ENCODE peak calls at places on chromosomes 1 and 21, in five cellular contexts. One of them, this sample, is unnamed. For H3K4me1, the result is how much of the 10 kb centered on the place peaks cover.

GRCh38 chr1:211476200-211476849 is 15.6 kb downstream of the RD3 start:
- DNase-seq in GM23248: peak
- DNase-seq in psoas muscle: peak
- DNase-seq in right lobe of liver: peak
- DNase-seq in body of pancreas: peak
- DNase-seq in this sample: peak

GRCh38 chr1:44862829-44863406 is 19.9 kb upstream of the PTCH2 start:
- DNase-seq in GM23248: peak
- DNase-seq in psoas muscle: no peak
- DNase-seq in right lobe of liver: no peak
- DNase-seq in body of pancreas: no peak
- DNase-seq in this sample: no peak

GRCh38 chr1:208535518-208535917 is 291.3 kb upstream of the PLXNA2 start:
- DNase-seq in GM23248: no peak
- DNase-seq in psoas muscle: no peak
- DNase-seq in right lobe of liver: no peak
- DNase-seq in body of pancreas: no peak
- DNase-seq in this sample: no peak

GRCh38 chr1:33126411-33127000 is 45.6 kb downstream of the AZIN2 start:
- DNase-seq in GM23248: peak
- DNase-seq in psoas muscle: no peak
- DNase-seq in right lobe of liver: no peak
- DNase-seq in body of pancreas: no peak
- DNase-seq in this sample: no peak

GRCh38 chr1:32695098-32695904 is 7.3 kb downstream of the SYNC start:
- DNase-seq in GM23248: peak
- DNase-seq in psoas muscle: peak
- DNase-seq in right lobe of liver: peak
- DNase-seq in body of pancreas: peak
- DNase-seq in this sample: peak

GRCh38 chr1:9847269-9847668 is 23.5 kb upstream of the CLSTN1 start:
- DNase-seq in GM23248: no peak
- DNase-seq in psoas muscle: no peak
- DNase-seq in right lobe of liver: no peak
- DNase-seq in body of pancreas: no peak
- DNase-seq in this sample: no peak

GRCh38 chr1:21869620-21870121 is 57.6 kb downstream of the LDLRAD2 start:
- DNase-seq in GM23248: peak
- DNase-seq in psoas muscle: peak
- DNase-seq in right lobe of liver: peak
- DNase-seq in body of pancreas: peak
- DNase-seq in this sample: no peak

GRCh38 chr1:46519209-46519608 is 29.6 kb downstream of the DMBX1 start:
- DNase-seq in GM23248: peak
- DNase-seq in psoas muscle: no peak
- DNase-seq in right lobe of liver: no peak
- DNase-seq in body of pancreas: no peak
- DNase-seq in this sample: no peak

GRCh38 chr21:26766826-26767325 is 78.3 kb downstream of the ADAMTS1 start:
- DNase-seq in GM23248: no peak
- DNase-seq in psoas muscle: no peak
- DNase-seq in right lobe of liver: no peak
- DNase-seq in body of pancreas: no peak
- DNase-seq in this sample: no peak

GRCh38 chr1:37498872-37499617 is 15.5 kb downstream of the MEAF6 start:
- DNase-seq in GM23248: peak
- DNase-seq in psoas muscle: no peak
- DNase-seq in right lobe of liver: no peak
- DNase-seq in body of pancreas: peak
- DNase-seq in this sample: no peak

GRCh38 chr1:175628548-175629317 is 114.7 kb downstream of the TNR start:
- DNase-seq in GM23248: no peak
- DNase-seq in psoas muscle: peak
- DNase-seq in right lobe of liver: peak
- DNase-seq in body of pancreas: peak
- DNase-seq in this sample: no peak

GRCh38 chr1:47522890-47523811 is 85.3 kb downstream of the FOXD2 start:
- DNase-seq in GM23248: no peak
- DNase-seq in psoas muscle: no peak
- DNase-seq in right lobe of liver: peak
- DNase-seq in body of pancreas: no peak
- DNase-seq in this sample: no peak

GRCh38 chr1:38250356-38250755 is 203.8 kb upstream of the POU3F1 start:
- DNase-seq in GM23248: no peak
- DNase-seq in psoas muscle: no peak
- DNase-seq in right lobe of liver: no peak
- DNase-seq in body of pancreas: no peak
- DNase-seq in this sample: no peak

GRCh38 chr1:95382385-95382784 is 148.4 kb downstream of the RWDD3 start:
- DNase-seq in GM23248: no peak
- DNase-seq in psoas muscle: no peak
- DNase-seq in right lobe of liver: no peak
- DNase-seq in body of pancreas: no peak
- DNase-seq in this sample: no peak

GRCh38 chr1:183954496-183954895 is 83.0 kb downstream of the COLGALT2 start:
- DNase-seq in GM23248: no peak
- DNase-seq in psoas muscle: no peak
- DNase-seq in right lobe of liver: no peak
- DNase-seq in body of pancreas: no peak
- DNase-seq in this sample: no peak

GRCh38 chr1:27141266-27142003 is 13.5 kb downstream of the SLC9A1 start:
- DNase-seq in GM23248: no peak
- DNase-seq in psoas muscle: peak
- DNase-seq in right lobe of liver: no peak
- DNase-seq in body of pancreas: peak
- DNase-seq in this sample: peak

GRCh38 chr1:214143015-214143775 is 137.8 kb upstream of the SMYD2 start:
- DNase-seq in GM23248: no peak
- DNase-seq in psoas muscle: no peak
- DNase-seq in right lobe of liver: no peak
- DNase-seq in body of pancreas: no peak
- DNase-seq in this sample: no peak

GRCh38 chr1:11581455-11581854 is 72.8 kb downstream of the FBXO2 start:
- DNase-seq in GM23248: no peak
- DNase-seq in psoas muscle: no peak
- DNase-seq in right lobe of liver: no peak
- DNase-seq in body of pancreas: no peak
- DNase-seq in this sample: no peak

GRCh38 chr1:86852289-86852688 is 61.6 kb downstream of the SELENOF start:
- DNase-seq in GM23248: no peak
- DNase-seq in psoas muscle: no peak
- DNase-seq in right lobe of liver: no peak
- DNase-seq in body of pancreas: no peak
- DNase-seq in this sample: no peak

GRCh38 chr21:36512971-36513370 is 33.0 kb upstream of the CLDN14 start:
- DNase-seq in GM23248: no peak
- DNase-seq in psoas muscle: no peak
- DNase-seq in right lobe of liver: no peak
- DNase-seq in body of pancreas: no peak
- DNase-seq in this sample: no peak

GRCh38 chr1:15753776-15754175 is 4.8 kb upstream of the FBLIM1 start:
- DNase-seq in GM23248: no peak
- DNase-seq in psoas muscle: no peak
- DNase-seq in right lobe of liver: no peak
- DNase-seq in body of pancreas: no peak
- DNase-seq in this sample: no peak

GRCh38 chr1:14102180-14102579 is 402.2 kb downstream of the PRDM2 start:
- DNase-seq in GM23248: no peak
- DNase-seq in psoas muscle: no peak
- DNase-seq in right lobe of liver: no peak
- DNase-seq in body of pancreas: no peak
- DNase-seq in this sample: no peak

GRCh38 chr21:36709868-36710728 is 11.2 kb downstream of the SIM2 start:
- DNase-seq in GM23248: no peak
- DNase-seq in psoas muscle: no peak
- DNase-seq in right lobe of liver: no peak
- DNase-seq in body of pancreas: peak
- DNase-seq in this sample: no peak

GRCh38 chr1:65538013-65538578 is 117.6 kb downstream of the LEPR start:
- DNase-seq in GM23248: no peak
- DNase-seq in psoas muscle: no peak
- DNase-seq in right lobe of liver: no peak
- DNase-seq in body of pancreas: no peak
- DNase-seq in this sample: no peak

GRCh38 chr1:28272215-28272852 is 13.0 kb downstream of the SESN2 start:
- DNase-seq in GM23248: no peak
- DNase-seq in psoas muscle: no peak
- DNase-seq in right lobe of liver: no peak
- DNase-seq in body of pancreas: no peak
- DNase-seq in this sample: no peak

GRCh38 chr1:12206238-12206637 is 23.6 kb upstream of the VPS13D start:
- DNase-seq in GM23248: no peak
- DNase-seq in psoas muscle: no peak
- DNase-seq in right lobe of liver: no peak
- DNase-seq in body of pancreas: no peak
- DNase-seq in this sample: no peak

GRCh38 chr1:233410906-233411305 is 83.4 kb downstream of the MAP3K21 start:
- DNase-seq in GM23248: no peak
- DNase-seq in psoas muscle: no peak
- DNase-seq in right lobe of liver: no peak
- DNase-seq in body of pancreas: no peak
- DNase-seq in this sample: no peak

GRCh38 chr1:230140221-230141001 is 73.4 kb downstream of the GALNT2 start:
- DNase-seq in GM23248: peak
- DNase-seq in psoas muscle: peak
- DNase-seq in right lobe of liver: peak
- DNase-seq in body of pancreas: peak
- DNase-seq in this sample: no peak

GRCh38 chr1:5847013-5847654 is 145.1 kb downstream of the NPHP4 start:
- DNase-seq in GM23248: peak
- DNase-seq in psoas muscle: no peak
- DNase-seq in right lobe of liver: no peak
- DNase-seq in body of pancreas: no peak
- DNase-seq in this sample: no peak

GRCh38 chr1:35222322-35223108 is 29.6 kb upstream of the SFPQ start:
- DNase-seq in GM23248: peak
- DNase-seq in psoas muscle: no peak
- DNase-seq in right lobe of liver: no peak
- DNase-seq in body of pancreas: no peak
- DNase-seq in this sample: no peak

GRCh38 chr21:41453761-41454160 is 27.7 kb downstream of the MX1 start:
- DNase-seq in GM23248: no peak
- DNase-seq in psoas muscle: no peak
- DNase-seq in right lobe of liver: no peak
- DNase-seq in body of pancreas: no peak
- DNase-seq in this sample: no peak

GRCh38 chr1:3346478-3346877 is 108.0 kb upstream of the ARHGEF16 start:
- DNase-seq in GM23248: no peak
- DNase-seq in psoas muscle: no peak
- DNase-seq in right lobe of liver: no peak
- DNase-seq in body of pancreas: no peak
- DNase-seq in this sample: no peak

GRCh38 chr1:3347257-3348020 is 107.0 kb upstream of the ARHGEF16 start:
- DNase-seq in GM23248: no peak
- DNase-seq in psoas muscle: no peak
- DNase-seq in right lobe of liver: no peak
- DNase-seq in body of pancreas: no peak
- DNase-seq in this sample: no peak

GRCh38 chr1:3349161-3349967 is 105.1 kb upstream of the ARHGEF16 start:
- DNase-seq in GM23248: no peak
- DNase-seq in psoas muscle: no peak
- DNase-seq in right lobe of liver: no peak
- DNase-seq in body of pancreas: no peak
- DNase-seq in this sample: no peak

GRCh38 chr1:3349968-3350299 is 104.5 kb upstream of the ARHGEF16 start:
- DNase-seq in GM23248: no peak
- DNase-seq in psoas muscle: no peak
- DNase-seq in right lobe of liver: no peak
- DNase-seq in body of pancreas: no peak
- DNase-seq in this sample: no peak

GRCh38 chr1:3348196-3348865 is 106.1 kb upstream of the ARHGEF16 start:
- DNase-seq in GM23248: no peak
- DNase-seq in psoas muscle: no peak
- DNase-seq in right lobe of liver: no peak
- DNase-seq in body of pancreas: no peak
- DNase-seq in this sample: no peak
- H3K4me1 ChIP-seq in GM23248: under half
- H3K4me1 ChIP-seq in psoas muscle: under half
- H3K4me1 ChIP-seq in right lobe of liver: under half
- H3K4me1 ChIP-seq in body of pancreas: half or more
- H3K4me1 ChIP-seq in this sample: under half

GRCh38 chr1:4058706-4059105 is 158.6 kb upstream of the C1orf174 start:
- DNase-seq in GM23248: no peak
- DNase-seq in psoas muscle: no peak
- DNase-seq in right lobe of liver: no peak
- DNase-seq in body of pancreas: no peak
- DNase-seq in this sample: no peak
- H3K4me3 ChIP-seq in GM23248: no peak
- H3K4me3 ChIP-seq in psoas muscle: no peak
- H3K4me3 ChIP-seq in right lobe of liver: no peak
- H3K4me3 ChIP-seq in body of pancreas: no peak
- H3K4me3 ChIP-seq in this sample: no peak

GRCh38 chr1:228494391-228494790 is 7.2 kb downstream of the RNF187 start:
- DNase-seq in GM23248: no peak
- DNase-seq in psoas muscle: no peak
- DNase-seq in right lobe of liver: no peak
- DNase-seq in body of pancreas: no peak
- DNase-seq in this sample: no peak

GRCh38 chr1:228497206-228497605 is 10.0 kb downstream of the RNF187 start:
- DNase-seq in GM23248: no peak
- DNase-seq in psoas muscle: no peak
- DNase-seq in right lobe of liver: no peak
- DNase-seq in body of pancreas: no peak
- DNase-seq in this sample: no peak

GRCh38 chr1:228496494-228496893 is 9.3 kb downstream of the RNF187 start:
- DNase-seq in GM23248: no peak
- DNase-seq in psoas muscle: no peak
- DNase-seq in right lobe of liver: no peak
- DNase-seq in body of pancreas: no peak
- DNase-seq in this sample: no peak

GRCh38 chr1:228494970-228495853 is 8.0 kb downstream of the RNF187 start:
- DNase-seq in GM23248: no peak
- DNase-seq in psoas muscle: no peak
- DNase-seq in right lobe of liver: no peak
- DNase-seq in body of pancreas: no peak
- DNase-seq in this sample: no peak

DNA sequence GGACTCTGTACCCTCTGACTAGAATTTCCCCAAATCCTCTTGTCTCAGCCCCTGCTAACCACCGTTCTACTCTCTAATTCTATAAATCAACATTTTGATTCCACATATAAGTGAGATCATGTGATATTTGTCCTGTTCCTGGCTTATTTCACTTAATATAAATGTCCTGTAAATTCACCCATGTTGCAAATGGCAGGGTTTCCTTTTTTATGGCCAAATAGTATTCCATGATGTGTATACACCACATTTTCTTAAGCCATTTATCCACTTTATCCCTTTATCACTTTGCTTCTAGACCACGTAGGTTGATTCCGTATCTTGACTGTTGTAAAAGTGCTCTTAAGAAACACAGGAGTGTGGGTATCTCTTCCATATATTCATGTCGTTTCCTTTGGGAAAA is 8.9 kb downstream of the RNF187 start:
- DNase-seq in GM23248: no peak
- DNase-seq in psoas muscle: no peak
- DNase-seq in right lobe of liver: no peak
- DNase-seq in body of pancreas: no peak
- DNase-seq in this sample: no peak
- H3K27ac ChIP-seq in GM23248: no peak
- H3K27ac ChIP-seq in psoas muscle: no peak
- H3K27ac ChIP-seq in right lobe of liver: no peak
- H3K27ac ChIP-seq in body of pancreas: no peak
- H3K27ac ChIP-seq in this sample: no peak

GRCh38 chr1:205677152-205677551 is 3.2 kb downstream of the SLC45A3 start:
- DNase-seq in GM23248: no peak
- DNase-seq in psoas muscle: no peak
- DNase-seq in right lobe of liver: no peak
- DNase-seq in body of pancreas: no peak
- DNase-seq in this sample: no peak
- H3K4me1 ChIP-seq in GM23248: under half
- H3K4me1 ChIP-seq in psoas muscle: under half
- H3K4me1 ChIP-seq in right lobe of liver: under half
- H3K4me1 ChIP-seq in body of pancreas: under half
- H3K4me1 ChIP-seq in this sample: under half